ENCODE peak calls at places on chromosomes 5 and 9, in four cellular contexts. Q is K562, G is HepG2, M is GM12878. P is an unnamed sample.

GRCh38 chr5:72067682-72068470 is 39.4 kb upstream of the MAP1B start:
- DNase-seq in G (no peak), Q (peak; percentile 45), M (no peak), P (no peak)

GRCh38 chr9:3954950-3955670 is 344.8 kb downstream of the GLIS3 start:
- DNase-seq in M (no peak), G (no peak), Q (peak; percentile 6), P (no peak)

GRCh38 chr9:88339322-88339721 is 48.9 kb upstream of the SPIN1 start:
- DNase-seq in Q (no peak), G (no peak), M (no peak), P (no peak)

GRCh38 chr9:82333671-82334070 is 345.1 kb downstream of the SPATA31D1 start:
- DNase-seq in G (no peak), M (no peak), Q (no peak), P (no peak)

GRCh38 chr5:74540582-74540981 is 99.9 kb downstream of the ENC1 start:
- DNase-seq in G (no peak), Q (no peak), M (no peak), P (no peak)

GRCh38 chr5:1860949-1861348 is 21.8 kb downstream of the IRX4 start:
- DNase-seq in Q (no peak), M (no peak), G (no peak), P (no peak)

GRCh38 chr5:14510156-14510734 is 71.3 kb upstream of the OTULINL start:
- DNase-seq in M (no peak), G (no peak), Q (no peak), P (no peak)

GRCh38 chr5:65481171-65481575 is 547 bp downstream of the ADAMTS6 start:
- DNase-seq in G (no peak), M (no peak), Q (no peak), P (no peak)

GRCh38 chr5:99068944-99069650 is 140.3 kb upstream of the CHD1 start:
- DNase-seq in Q (no peak), M (no peak), G (no peak), P (no peak)

GRCh38 chr5:72882989-72883388 is 66.5 kb downstream of the TNPO1 start:
- DNase-seq in M (no peak), Q (no peak), G (no peak), P (no peak)

GRCh38 chr5:73482383-73483193 is 15.7 kb upstream of the BTF3 start:
- DNase-seq in M (no peak), Q (peak; percentile 54), G (no peak), P (no peak)

GRCh38 chr5:128881609-128882008 is 83.7 kb upstream of the SLC27A6 start:
- DNase-seq in M (no peak), G (no peak), Q (no peak), P (no peak)

GRCh38 chr9:94168203-94169000 is 84.1 kb downstream of the PTPDC1 start:
- DNase-seq in M (no peak), Q (no peak), G (no peak), P (no peak)

GRCh38 chr5:76134646-76135045 is 51.5 kb downstream of the SV2C start:
- DNase-seq in M (no peak), Q (no peak), G (no peak), P (no peak)

GRCh38 chr9:122056484-122056883 is 36.6 kb downstream of the TTLL11 start:
- DNase-seq in M (no peak), Q (peak; percentile 64), G (peak; percentile 11), P (peak; percentile 37)

GRCh38 chr5:71996789-71997188 is 110.5 kb upstream of the MAP1B start:
- DNase-seq in G (no peak), Q (no peak), M (no peak), P (no peak)

GRCh38 chr9:35942286-35942685 is 15.7 kb downstream of the OR2S2 start:
- DNase-seq in Q (no peak), M (no peak), G (no peak), P (no peak)

GRCh38 chr5:172624996-172625939 is 15.8 kb upstream of the NEURL1B start:
- DNase-seq in Q (no peak), G (no peak), M (no peak), P (no peak)

GRCh38 chr9:7507026-7507425 is 292.6 kb downstream of the DMAC1 start:
- DNase-seq in Q (no peak), M (no peak), G (no peak), P (no peak)

GRCh38 chr9:127519301-127520166 is 68.2 kb downstream of the LRSAM1 start:
- DNase-seq in M (peak; percentile 19), Q (no peak), G (no peak), P (no peak)

GRCh38 chr9:128203024-128203841 is at the start of gene DNM1:
- DNase-seq in G (no peak), M (no peak), Q (peak; percentile 91), P (peak; percentile 97)

GRCh38 chr5:159571501-159572244 is 241.4 kb upstream of the IL12B start:
- DNase-seq in Q (no peak), G (no peak), M (no peak), P (no peak)

GRCh38 chr5:172923539-172923938 is 35.7 kb upstream of the RPL26L1 start:
- DNase-seq in G (no peak), M (no peak), Q (no peak), P (no peak)

GRCh38 chr5:132016721-132017250 is 5.3 kb upstream of the ACSL6 start:
- DNase-seq in M (no peak), Q (no peak), G (no peak), P (no peak)

GRCh38 chr5:73321757-73322452 is 126.7 kb downstream of the FOXD1 start:
- DNase-seq in Q (no peak), M (no peak), G (no peak), P (no peak)

GRCh38 chr9:134192311-134192950 is 28.1 kb upstream of the RNU6ATAC start:
- DNase-seq in Q (no peak), M (no peak), G (no peak), P (no peak)

GRCh38 chr9:125701351-125701750 is 5.7 kb downstream of the MAPKAP1 start:
- DNase-seq in G (no peak), Q (no peak), M (no peak), P (no peak)

GRCh38 chr9:3224931-3225330 is 300.9 kb downstream of the RFX3 start:
- DNase-seq in M (no peak), Q (no peak), G (no peak), P (no peak)

GRCh38 chr9:68819065-68819464 is 114.0 kb downstream of the PIP5K1B start:
- DNase-seq in Q (peak; percentile 33), G (no peak), M (no peak), P (no peak)

GRCh38 chr5:171405615-171406014 is 13.8 kb upstream of the FGF18 start:
- DNase-seq in Q (no peak), G (no peak), M (no peak), P (peak; percentile 23)

DNA sequence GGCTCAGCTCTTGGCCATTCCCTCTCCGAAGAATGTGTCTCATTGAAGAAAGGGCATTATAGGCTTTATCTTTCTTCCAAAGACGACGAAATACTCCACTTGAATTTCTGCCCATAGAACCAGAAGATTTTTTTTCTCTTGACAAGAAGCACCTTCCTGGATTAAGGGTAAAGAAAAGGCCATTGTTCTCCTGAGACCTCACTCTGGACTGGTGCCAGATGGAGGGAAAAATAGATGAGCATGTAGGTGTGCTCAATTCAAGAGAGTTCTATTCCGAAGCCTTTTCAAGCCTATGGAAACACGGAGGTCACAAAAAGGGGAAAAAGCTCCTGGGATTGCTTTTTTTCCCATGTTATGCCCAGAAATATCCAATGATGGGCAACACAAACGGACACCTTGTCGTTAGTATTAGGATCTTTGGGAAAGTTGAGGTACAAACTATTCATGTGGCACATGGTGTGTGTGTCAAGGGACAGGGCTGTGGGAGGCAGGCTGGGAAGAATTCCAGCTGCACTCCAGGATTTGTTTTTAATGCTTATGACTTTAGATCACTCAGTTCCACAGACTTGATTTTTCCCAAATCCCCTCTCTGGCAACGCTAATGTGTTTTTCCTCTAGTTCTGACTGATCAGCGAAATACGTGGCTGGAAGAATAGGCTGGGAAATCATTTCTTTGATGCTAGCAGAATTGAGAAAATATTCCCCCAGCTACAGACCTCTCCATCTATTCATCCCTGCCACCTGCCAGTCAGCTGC is 89.9 kb downstream of the SIL1 start:
- DNase-seq in Q (no peak), M (no peak), G (no peak), P (no peak)
- TF ChIP-seq TARDBP in Q (no peak), M (no peak), G (no peak), P (no peak)

GRCh38 chr9:78982849-78983248 is 588.9 kb upstream of the TLE4 start:
- DNase-seq in Q (no peak), M (no peak), G (no peak), P (no peak)
- TF ChIP-seq TARDBP in Q (no peak), M (no peak), G (no peak), P (no peak)

GRCh38 chr9:37466037-37466709 is 923 bp upstream of the ZBTB5 start:
- DNase-seq in Q (peak; percentile 90), G (peak; percentile 25), M (no peak), P (peak; percentile 39)
- TF ChIP-seq TARDBP in Q (peak; percentile 22), G (no peak), M (no peak), P (no peak)

GRCh38 chr5:157971466-157972324 is 112.8 kb upstream of the CLINT1 start:
- DNase-seq in G (no peak), M (no peak), Q (no peak), P (peak; percentile 13)
- TF ChIP-seq TARDBP in G (no peak), M (no peak), Q (no peak), P (no peak)

GRCh38 chr5:40716000-40716399 is 36.3 kb downstream of the PTGER4 start:
- DNase-seq in Q (no peak), G (no peak), M (no peak), P (no peak)
- TF ChIP-seq TARDBP in Q (no peak), G (no peak), M (no peak), P (no peak)

GRCh38 chr9:135482015-135482754 is 2.6 kb downstream of the PPP1R26 start:
- DNase-seq in G (no peak), Q (no peak), M (no peak), P (no peak)
- TF ChIP-seq TARDBP in G (no peak), Q (no peak), M (no peak), P (no peak)

GRCh38 chr5:7991125-7991821 is 122.3 kb downstream of the MTRR start:
- DNase-seq in G (no peak), M (no peak), Q (peak; percentile 75), P (no peak)
- TF ChIP-seq TARDBP in G (no peak), M (no peak), Q (no peak), P (no peak)

P was measured in HEK293T.